ENCODE peak calls at places on chromosomes 5 and 9, in eight cellular contexts. L is endodermal cell, F is GM23248, X is A549, G is heart left ventricle, W is mammary epithelial cell, M is mesendoderm, C is ovary. K is an unnamed sample.

GRCh38 chr9:35114921-35115341 is 731 bp downstream of the ATOSB start:
- DNase-seq in L (peak; percentile 71), F (peak; percentile 82), X (no peak), G (peak; percentile 82), W (peak; percentile 59), M (peak; percentile 68), C (peak; percentile 60), K (peak; percentile 81)

GRCh38 chr9:127020036-127020435 is 102.4 kb downstream of the ANGPTL2 start:
- DNase-seq in L (no peak), F (no peak), X (no peak), G (no peak), W (no peak), M (no peak), C (no peak), K (no peak)

GRCh38 chr9:130579738-130580463 is 524 bp downstream of the FUBP3 start:
- DNase-seq in L (no peak), F (peak; percentile 50), X (peak; percentile 19), G (no peak), W (peak; percentile 19), M (peak; percentile 22), C (no peak), K (no peak)

GRCh38 chr5:78888580-78889187 is 96.4 kb downstream of the ARSB start:
- DNase-seq in L (no peak), F (peak; percentile 27), X (no peak), G (peak; percentile 57), W (no peak), M (no peak), C (peak; percentile 42), K (no peak)

GRCh38 chr5:28400076-28400475 is 1361.7 kb upstream of the CDH9 start:
- DNase-seq in L (no peak), F (no peak), X (no peak), G (no peak), W (no peak), M (no peak), C (no peak), K (no peak)

GRCh38 chr5:125668904-125669303 is 754.3 kb upstream of the GRAMD2B start:
- DNase-seq in L (peak; percentile 87), F (no peak), X (no peak), G (no peak), W (peak; percentile 86), M (peak; percentile 99), C (no peak), K (no peak)

GRCh38 chr5:74638776-74639537 is 1.6 kb downstream of the ENC1 start:
- DNase-seq in L (no peak), F (peak; percentile 59), X (no peak), G (no peak), W (no peak), M (no peak), C (no peak), K (no peak)

GRCh38 chr9:90651246-90651645 is 8.6 kb upstream of the DIRAS2 start:
- DNase-seq in L (no peak), F (no peak), X (no peak), G (no peak), W (no peak), M (no peak), C (no peak), K (no peak)

GRCh38 chr9:77316058-77316457 is 138.7 kb downstream of the VPS13A start:
- DNase-seq in L (no peak), F (no peak), X (no peak), G (no peak), W (no peak), M (no peak), C (no peak), K (no peak)
- H3K4me3 ChIP-seq in L (no peak overlapping the region), F (no peak overlapping the region), X (no peak overlapping the region), G (no peak overlapping the region), W (no peak overlapping the region), M (no peak overlapping the region), C (no peak overlapping the region), K (no peak overlapping the region)

DNA sequence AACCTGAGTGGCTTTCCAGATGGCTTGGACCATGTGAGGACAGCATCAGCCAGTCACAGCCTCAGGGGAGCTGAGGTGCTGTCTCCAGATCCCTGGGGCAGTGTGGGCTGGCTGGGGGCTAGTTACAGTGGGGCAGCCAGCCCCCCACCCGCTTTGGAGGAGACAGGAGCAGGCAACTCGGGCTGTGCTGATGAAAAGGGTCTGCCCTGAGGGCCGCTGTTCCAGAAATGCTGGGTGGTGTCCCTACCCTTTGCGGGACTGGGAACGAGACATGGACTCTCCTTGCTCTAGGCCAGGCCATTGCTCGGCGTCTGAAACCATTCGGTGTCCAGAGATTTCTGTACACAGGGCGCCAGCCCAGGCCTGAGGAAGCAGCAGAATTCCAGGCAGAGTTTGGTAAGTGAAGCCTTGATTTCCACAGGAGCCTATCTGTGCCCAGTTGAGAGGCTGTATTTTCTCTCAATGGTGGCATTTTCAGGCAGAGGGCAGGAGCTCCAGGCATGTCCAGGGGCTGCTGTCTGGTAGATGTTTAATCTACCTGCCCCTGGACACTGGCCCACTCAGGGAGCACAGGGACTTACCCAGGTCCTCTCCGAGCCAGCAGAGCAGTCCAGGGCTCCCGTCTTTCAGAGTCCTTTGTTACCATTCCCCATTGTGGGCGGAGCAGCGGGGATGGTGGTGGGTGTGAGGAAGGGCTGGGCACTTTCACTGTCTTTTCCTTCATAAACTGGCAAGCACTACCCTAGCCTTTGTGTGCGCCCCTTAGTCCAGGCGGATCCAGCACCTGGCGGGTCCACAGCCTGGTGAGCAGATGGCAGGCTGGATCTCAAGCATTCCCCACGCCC is 7.2 kb downstream of the GRHPR start:
- DNase-seq in L (no peak), F (no peak), X (no peak), G (no peak), W (no peak), M (no peak), C (no peak), K (no peak)
- H3K4me1 ChIP-seq in L (peaks cover 7% of the 10 kb centered on the region), F (no peaks in the 10 kb centered on the region), X (peaks cover 4% of the 10 kb centered on the region), G (peaks cover 24% of the 10 kb centered on the region), W (peaks cover 16% of the 10 kb centered on the region), M (no peaks in the 10 kb centered on the region), C (peaks cover 11% of the 10 kb centered on the region), K (no peaks in the 10 kb centered on the region)

DNA sequence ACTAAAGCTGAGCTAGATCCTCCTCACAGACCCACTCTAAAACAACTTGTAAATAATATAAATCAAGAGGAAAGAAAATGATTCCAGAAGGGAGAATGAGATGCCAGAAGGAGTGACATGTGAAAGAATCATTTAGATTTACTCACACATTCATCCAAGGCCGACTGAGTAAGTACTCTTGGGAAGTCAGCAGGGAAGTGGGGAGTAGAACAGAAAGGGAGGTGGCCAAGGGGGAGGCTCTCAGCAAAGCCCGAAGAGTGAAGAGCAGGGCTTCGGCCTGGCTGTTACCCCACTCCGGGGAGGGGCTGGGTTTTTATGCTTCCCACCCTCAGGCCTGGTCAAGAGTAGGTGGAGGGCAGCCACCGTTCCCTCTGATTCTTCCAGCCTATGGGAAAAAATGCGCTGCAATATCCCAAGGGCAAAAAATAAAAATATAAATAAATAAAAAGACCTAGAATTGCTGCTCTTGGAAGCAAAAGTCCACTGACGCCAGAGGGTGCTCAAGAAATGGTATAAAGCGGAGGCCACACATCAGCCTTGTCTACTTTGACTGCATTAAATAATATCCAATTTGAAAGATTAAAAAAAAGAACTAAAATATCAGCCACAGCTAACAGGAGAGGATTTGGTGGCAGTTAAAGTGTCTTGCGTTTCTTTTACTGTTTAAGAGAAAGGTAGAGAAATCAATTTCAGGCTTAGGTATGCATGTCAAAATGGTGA is 110.2 kb upstream of the COL5A1 start:
- DNase-seq in L (no peak), F (peak; percentile 45), X (no peak), G (no peak), W (no peak), M (no peak), C (no peak), K (no peak)
- H3K4me3 ChIP-seq in L (no peak overlapping the region), F (no peak overlapping the region), X (no peak overlapping the region), G (no peak overlapping the region), W (no peak overlapping the region), M (no peak overlapping the region), C (no peak overlapping the region), K (no peak overlapping the region)

DNA sequence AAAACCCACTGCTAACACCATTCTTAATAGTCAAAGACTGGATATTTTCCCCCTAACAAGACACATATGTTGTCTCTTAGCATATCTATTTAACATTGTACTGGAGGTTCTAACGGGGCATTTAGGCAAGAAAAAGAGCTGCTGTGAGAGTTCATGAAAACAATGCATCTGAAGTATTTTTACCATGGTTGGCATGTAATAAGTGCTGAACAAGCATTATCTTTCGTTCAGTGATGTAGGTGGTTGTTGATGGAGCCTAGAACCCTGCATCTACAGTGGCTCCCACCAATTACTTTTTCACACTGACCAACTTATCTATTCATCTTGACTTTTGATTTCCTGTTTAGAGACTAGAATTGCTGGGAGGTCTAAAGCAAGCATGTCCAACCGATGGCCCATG is 12.8 kb downstream of the B4GALT1 start:
- DNase-seq in L (no peak), F (no peak), X (no peak), G (no peak), W (no peak), M (no peak), C (no peak), K (no peak)
- H3K4me1 ChIP-seq in L (peaks cover 3% of the 10 kb centered on the region), F (peaks cover 83% of the 10 kb centered on the region), X (peaks cover 98% of the 10 kb centered on the region), G (peaks cover 73% of the 10 kb centered on the region), W (peaks cover 63% of the 10 kb centered on the region), M (peaks cover 12% of the 10 kb centered on the region), C (peaks cover 14% of the 10 kb centered on the region), K (peaks cover 16% of the 10 kb centered on the region)

GRCh38 chr5:67014957-67015400 is 181.6 kb downstream of the CD180 start:
- DNase-seq in L (no peak), F (no peak), X (no peak), G (no peak), W (peak; percentile 54), M (no peak), C (no peak), K (no peak)
- H3K4me3 ChIP-seq in L (no peak overlapping the region), F (peak overlapping the region; percentile 53), X (no peak overlapping the region), G (peak overlapping the region; percentile 13), W (peak overlapping the region; percentile 41), M (no peak overlapping the region), C (peak overlapping the region; percentile 17), K (peak overlapping the region; percentile 31)

K was measured in Peyer's patch.